ENCODE peak calls at places on chromosomes 12 and 14, in four cellular contexts. I is H9, Q is osteocyte, B is AG09319. X is an unnamed sample.

GRCh38 chr12:95790025-95790911 is at the start of gene NTN4:
- DNase-seq in I (peak), Q (peak), B (no peak), X (peak)

GRCh38 chr12:11759894-11760293 is 110.4 kb downstream of the ETV6 start:
- DNase-seq in Q (no peak), I (no peak), B (no peak), X (no peak)

GRCh38 chr12:132180648-132181546 is 36.6 kb downstream of the NOC4L start:
- DNase-seq in I (no peak), B (no peak), Q (no peak), X (no peak)

GRCh38 chr12:132404956-132405741 is 75.8 kb upstream of the GALNT9 start:
- DNase-seq in B (no peak), Q (no peak), I (no peak), X (no peak)

GRCh38 chr12:127538325-127538724 is 728.6 kb upstream of the TMEM132C start:
- DNase-seq in I (peak), B (no peak), Q (no peak), X (no peak)

GRCh38 chr12:92784356-92784755 is 81.6 kb downstream of the PLEKHG7 start:
- DNase-seq in B (peak), I (no peak), Q (no peak), X (no peak)

GRCh38 chr12:81998761-81999378 is 239.7 kb upstream of the PPFIA2 start:
- DNase-seq in B (no peak), I (no peak), Q (no peak), X (no peak)

GRCh38 chr12:110578522-110579238 is 4.4 kb downstream of the PPTC7 start:
- DNase-seq in B (no peak), Q (no peak), I (no peak), X (no peak)

GRCh38 chr14:39426605-39427004 is 5.6 kb downstream of the FBXO33 start:
- DNase-seq in B (peak), Q (no peak), I (no peak), X (no peak)

GRCh38 chr12:85765443-85765842 is 70.8 kb downstream of the RASSF9 start:
- DNase-seq in B (no peak), I (no peak), Q (no peak), X (no peak)

GRCh38 chr14:97077253-97077653 is 280.1 kb downstream of the VRK1 start:
- DNase-seq in I (no peak), B (no peak), Q (no peak), X (no peak)

GRCh38 chr12:132244724-132245295 is 84.6 kb downstream of the GALNT9 start:
- DNase-seq in B (no peak), Q (no peak), I (no peak), X (no peak)

GRCh38 chr12:48183876-48184548 is 568 bp downstream of the CCDC184 start:
- DNase-seq in I (no peak), Q (no peak), B (no peak), X (no peak)

GRCh38 chr14:74299061-74299545 is 3.6 kb downstream of the ABCD4 start:
- DNase-seq in B (no peak), Q (no peak), I (no peak), X (no peak)

GRCh38 chr14:69224946-69225345 is 33.6 kb downstream of the EXD2 start:
- DNase-seq in Q (no peak), B (no peak), I (no peak), X (no peak)

GRCh38 chr14:66443785-66444184 is 42.4 kb upstream of the CCDC196 start:
- DNase-seq in I (no peak), B (no peak), Q (no peak), X (no peak)

GRCh38 chr12:115943310-115943629 is 334.2 kb downstream of the MED13L start:
- DNase-seq in B (no peak), Q (no peak), I (no peak), X (no peak)

GRCh38 chr12:113387631-113388030 is 16.1 kb downstream of the SDS start:
- DNase-seq in I (no peak), Q (no peak), B (no peak), X (no peak)

GRCh38 chr12:122079038-122079531 is 529 bp downstream of the MLXIP start:
- DNase-seq in Q (no peak), B (no peak), I (peak), X (no peak)

GRCh38 chr12:116236148-116236731 is 41.3 kb downstream of the MED13L start:
- DNase-seq in Q (no peak), I (no peak), B (no peak), X (no peak)

GRCh38 chr14:78764240-78764639 is 594.1 kb downstream of the NRXN3 start:
- DNase-seq in Q (no peak), B (peak), I (no peak), X (no peak)

GRCh38 chr12:11824069-11824468 is 174.6 kb downstream of the ETV6 start:
- DNase-seq in B (no peak), Q (no peak), I (no peak), X (no peak)

GRCh38 chr12:92627511-92627910 is 75.3 kb upstream of the PLEKHG7 start:
- DNase-seq in Q (no peak), B (no peak), I (no peak), X (no peak)

GRCh38 chr14:36751116-36751515 is 89.5 kb downstream of the PAX9 start:
- DNase-seq in I (no peak), Q (no peak), B (no peak), X (no peak)

GRCh38 chr14:56138987-56139386 is 20.8 kb downstream of the PELI2 start:
- DNase-seq in B (no peak), Q (no peak), I (no peak), X (no peak)

GRCh38 chr12:125151284-125151683 is 86.0 kb downstream of the AACS start:
- DNase-seq in I (peak), Q (no peak), B (no peak), X (no peak)

GRCh38 chr12:93602897-93603668 is 30.6 kb downstream of the SOCS2 start:
- DNase-seq in Q (no peak), B (no peak), I (no peak), X (no peak)

GRCh38 chr12:58633479-58633878 is 286.8 kb downstream of the LRIG3 start:
- DNase-seq in B (no peak), I (no peak), Q (no peak), X (no peak)

GRCh38 chr14:93772263-93772662 is 16.0 kb downstream of the PRIMA1 start:
- DNase-seq in I (no peak), Q (no peak), B (no peak), X (no peak)

GRCh38 chr12:4626543-4626942 is 22.3 kb downstream of the AKAP3 start:
- DNase-seq in Q (no peak), I (no peak), B (no peak), X (no peak)

GRCh38 chr12:12868836-12869235 is 22.5 kb upstream of the GPRC5A start:
- DNase-seq in Q (no peak), I (no peak), B (no peak), X (no peak)

GRCh38 chr12:15495742-15496141 is 173.4 kb downstream of the PTPRO start:
- DNase-seq in Q (no peak), B (no peak), I (no peak), X (no peak)

GRCh38 chr14:87810711-87811110 is 182.3 kb downstream of the GALC start:
- DNase-seq in I (no peak), B (no peak), Q (no peak), X (no peak)

DNA sequence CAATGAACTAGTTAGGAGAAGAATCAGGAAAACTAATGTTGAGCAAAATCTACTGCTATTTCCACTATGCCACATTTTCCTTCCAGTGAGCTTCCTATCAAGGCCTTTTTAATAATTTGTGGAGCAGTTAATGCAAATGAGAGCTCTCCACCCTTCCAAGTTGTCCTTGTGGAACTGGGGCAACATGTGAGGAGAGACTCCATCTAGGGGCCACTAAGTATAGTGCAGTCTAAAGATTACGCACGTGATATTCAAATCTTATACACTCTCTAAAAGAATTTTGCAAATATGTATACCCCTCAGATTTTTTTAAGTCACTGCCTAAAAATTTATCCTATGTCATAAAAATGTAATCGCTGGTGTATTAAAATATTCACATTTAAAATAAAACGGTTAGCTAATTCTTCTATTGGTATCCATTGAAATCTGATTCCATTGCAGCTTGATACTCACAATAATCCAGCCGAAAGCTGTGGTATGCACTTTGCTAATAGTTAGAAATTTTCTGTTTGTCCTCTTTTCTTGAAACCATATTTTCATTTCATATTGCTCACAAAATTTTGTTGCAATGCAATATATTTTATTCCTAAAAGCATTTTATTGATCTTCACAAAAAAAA is 100.1 kb downstream of the PAH start:
- DNase-seq in B (no peak), Q (no peak), I (no peak), X (no peak)
- TF ChIP-seq CTCF in B (peak), Q (peak), I (peak), X (no peak)

GRCh38 chr14:91316761-91317160 is 72.3 kb upstream of the GPR68 start:
- DNase-seq in I (no peak), Q (no peak), B (no peak), X (no peak)

GRCh38 chr14:91318911-91319310 is 74.4 kb upstream of the GPR68 start:
- DNase-seq in B (no peak), Q (no peak), I (no peak), X (no peak)

GRCh38 chr14:91315844-91316267 is 71.4 kb upstream of the GPR68 start:
- DNase-seq in B (no peak), Q (no peak), I (no peak), X (no peak)

GRCh38 chr14:91320266-91320665 is 75.8 kb upstream of the GPR68 start:
- DNase-seq in B (no peak), Q (no peak), I (no peak), X (no peak)

DNA sequence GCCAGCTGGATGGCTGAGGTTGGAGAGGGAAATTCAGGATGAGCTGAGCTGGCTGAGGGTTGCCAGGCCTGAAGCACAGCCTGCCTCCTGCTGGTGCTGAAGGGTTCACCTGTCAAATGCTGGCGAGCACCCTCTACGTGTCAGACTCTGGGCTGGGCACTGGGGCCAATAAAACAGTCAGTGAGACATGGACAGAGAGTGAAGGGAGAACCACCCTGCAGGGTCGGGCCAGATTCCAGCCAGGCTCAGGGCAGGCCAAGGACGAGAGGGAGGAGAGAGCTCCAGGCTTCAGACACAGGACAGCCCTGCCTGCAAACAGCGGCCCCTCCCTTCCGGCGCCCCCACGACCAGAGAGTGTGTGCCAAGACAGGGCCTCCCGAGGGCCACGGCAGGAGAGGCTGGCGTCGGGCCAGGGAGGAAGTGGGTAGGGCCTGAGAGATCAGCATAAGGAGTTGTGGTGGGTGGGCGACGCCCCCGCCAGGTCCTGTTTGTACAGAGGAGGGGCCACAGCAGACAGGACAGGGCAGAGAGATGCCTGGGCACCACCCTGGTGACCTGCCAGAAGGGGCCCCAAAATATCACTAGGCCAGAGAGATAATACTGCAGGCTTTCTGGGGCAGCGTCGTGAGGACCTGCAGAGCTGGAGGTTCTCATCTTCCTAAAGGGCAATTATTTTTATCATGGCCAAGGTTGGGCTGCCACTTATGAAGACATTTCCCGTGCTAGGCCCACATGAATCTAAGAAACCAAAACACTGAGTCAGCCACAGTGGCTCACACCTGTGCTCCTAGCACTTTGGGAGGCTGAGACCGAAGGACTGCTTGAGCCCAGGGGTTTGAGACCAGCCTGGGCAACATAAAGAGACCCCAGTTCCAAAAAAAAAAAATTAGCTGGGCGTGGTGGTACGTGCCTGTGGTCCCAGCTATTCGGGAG is 73.1 kb upstream of the GPR68 start:
- DNase-seq in B (no peak), Q (no peak), I (no peak), X (no peak)
- TF ChIP-seq CTCF in B (no peak), Q (no peak), I (peak), X (no peak)

GRCh38 chr12:54300732-54301427 is at the start of gene NFE2:
- DNase-seq in Q (peak), I (peak), B (no peak), X (no peak)
- TF ChIP-seq CTCF in Q (no peak), I (peak), B (peak), X (no peak)

DNA sequence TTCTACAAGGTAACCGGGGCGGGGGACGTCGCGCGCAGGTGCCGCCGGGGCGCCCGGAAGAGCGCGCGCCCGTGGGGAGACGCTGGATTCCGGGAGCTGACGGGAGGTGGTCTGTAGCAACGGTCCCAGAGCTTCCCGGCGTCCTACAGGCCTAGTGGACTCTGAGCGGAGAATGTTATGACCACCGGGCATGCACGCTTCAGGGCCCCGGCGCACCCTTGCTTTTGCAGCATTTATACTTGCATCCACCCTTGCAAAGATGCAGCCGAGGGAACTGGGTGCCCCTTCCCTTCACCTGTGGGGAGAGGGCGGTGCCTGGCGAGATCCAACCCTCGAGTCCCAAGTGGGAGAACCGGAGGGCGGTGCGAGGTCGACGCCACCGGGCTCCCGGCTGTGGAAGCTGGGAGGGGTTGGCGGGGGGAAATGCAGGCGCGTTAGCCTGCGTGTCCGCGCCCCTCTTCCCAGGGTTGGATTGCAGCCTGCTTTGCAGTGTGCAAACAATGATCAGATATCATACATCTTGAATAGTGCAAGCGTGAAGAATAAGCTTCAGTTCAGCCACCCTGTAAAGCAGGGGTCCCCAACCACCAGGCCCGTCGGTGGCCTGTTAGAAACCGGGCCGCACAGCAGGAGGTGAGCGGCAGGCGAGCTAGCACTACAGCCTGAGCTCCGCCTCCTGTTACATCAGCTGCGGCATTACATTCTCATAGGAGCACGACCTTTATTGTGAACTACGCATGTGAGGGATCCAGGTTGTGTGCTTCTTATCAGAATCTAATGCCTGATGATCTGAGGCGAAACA is 576 bp downstream of the ERP29 start:
- DNase-seq in Q (no peak), B (no peak), I (peak), X (no peak)
- TF ChIP-seq CTCF in Q (peak), B (no peak), I (peak), X (no peak)

GRCh38 chr14:25516838-25517237 is 466.9 kb upstream of the STXBP6 start:
- DNase-seq in Q (no peak), B (no peak), I (peak), X (no peak)
- TF ChIP-seq CTCF in Q (no peak), B (no peak), I (peak), X (no peak)

GRCh38 chr12:51028126-51028810 is 2.1 kb upstream of the SLC11A2 start:
- DNase-seq in I (peak), Q (no peak), B (no peak), X (no peak)
- TF ChIP-seq CTCF in I (peak), Q (peak), B (peak), X (no peak)

DNA sequence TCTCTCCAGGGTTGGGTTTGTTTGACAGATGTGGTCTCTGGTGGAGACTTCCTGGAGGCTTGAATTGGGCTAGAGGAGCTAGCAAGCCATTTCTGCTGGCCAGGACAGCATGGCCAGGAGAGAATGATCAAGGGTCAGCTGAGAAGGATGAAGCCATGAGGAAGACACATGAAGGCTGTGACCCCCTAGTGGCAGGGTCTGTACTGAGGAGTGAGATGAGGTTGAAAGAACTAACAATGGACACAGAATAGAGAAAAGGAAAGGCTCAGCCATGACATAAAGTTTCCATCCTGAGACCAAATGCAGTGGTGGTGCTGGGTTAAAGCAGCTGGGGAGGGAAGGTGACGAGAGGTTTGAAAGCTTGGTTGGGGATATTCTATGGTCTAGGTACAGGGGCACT is 89.9 kb downstream of the NT5DC3 start:
- DNase-seq in I (no peak), B (no peak), Q (no peak), X (no peak)
- TF ChIP-seq CTCF in I (peak), B (no peak), Q (no peak), X (no peak)

X was measured in coronary artery.